ENCODE peak calls at places on chromosome 18, in six cellular contexts. Z is AG04449, X is B cell, U is AG04450, M is endodermal cell, A is mammary epithelial cell. R is an unnamed sample.

GRCh38 chr18:49560277-49561126 is 1.4 kb upstream of the LIPG start:
- DNase-seq in M (peak; percentile 73), Z (no peak), X (no peak), U (no peak), A (peak; percentile 43), R (no peak)

GRCh38 chr18:902179-902718 is 2.4 kb upstream of the ADCYAP1 start:
- DNase-seq in A (no peak), Z (no peak), U (no peak), X (no peak), M (peak; percentile 59), R (no peak)

GRCh38 chr18:69936191-69936558 is 11.5 kb downstream of the CD226 start:
- DNase-seq in X (no peak), U (no peak), A (no peak), Z (no peak), M (no peak), R (no peak)

GRCh38 chr18:66156946-66157687 is 406.3 kb downstream of the CDH7 start:
- DNase-seq in Z (no peak), X (no peak), A (no peak), M (no peak), U (no peak), R (no peak)

GRCh38 chr18:10927290-10927979 is 221.9 kb downstream of the PIEZO2 start:
- DNase-seq in X (no peak), Z (no peak), M (no peak), U (peak; percentile 43), A (no peak), R (no peak)

GRCh38 chr18:35497334-35498197 is at the start of gene INO80C:
- DNase-seq in Z (peak; percentile 78), A (peak; percentile 94), X (peak; percentile 92), M (peak; percentile 95), U (peak; percentile 81), R (peak; percentile 88)

GRCh38 chr18:58619554-58619915 is 9.4 kb downstream of the ALPK2 start:
- DNase-seq in X (no peak), A (no peak), Z (no peak), U (no peak), M (no peak), R (no peak)

GRCh38 chr18:76913583-76913982 is 91.2 kb downstream of the ZNF236 start:
- DNase-seq in U (no peak), X (no peak), M (no peak), A (no peak), Z (no peak), R (no peak)

GRCh38 chr18:63844254-63844653 is 43.3 kb upstream of the SERPINB2 start:
- DNase-seq in A (peak; percentile 37), U (no peak), Z (no peak), M (no peak), X (no peak), R (peak; percentile 15)

GRCh38 chr18:79445740-79446566 is 50.2 kb downstream of the NFATC1 start:
- DNase-seq in X (no peak), U (no peak), Z (no peak), M (no peak), A (no peak), R (no peak)

DNA sequence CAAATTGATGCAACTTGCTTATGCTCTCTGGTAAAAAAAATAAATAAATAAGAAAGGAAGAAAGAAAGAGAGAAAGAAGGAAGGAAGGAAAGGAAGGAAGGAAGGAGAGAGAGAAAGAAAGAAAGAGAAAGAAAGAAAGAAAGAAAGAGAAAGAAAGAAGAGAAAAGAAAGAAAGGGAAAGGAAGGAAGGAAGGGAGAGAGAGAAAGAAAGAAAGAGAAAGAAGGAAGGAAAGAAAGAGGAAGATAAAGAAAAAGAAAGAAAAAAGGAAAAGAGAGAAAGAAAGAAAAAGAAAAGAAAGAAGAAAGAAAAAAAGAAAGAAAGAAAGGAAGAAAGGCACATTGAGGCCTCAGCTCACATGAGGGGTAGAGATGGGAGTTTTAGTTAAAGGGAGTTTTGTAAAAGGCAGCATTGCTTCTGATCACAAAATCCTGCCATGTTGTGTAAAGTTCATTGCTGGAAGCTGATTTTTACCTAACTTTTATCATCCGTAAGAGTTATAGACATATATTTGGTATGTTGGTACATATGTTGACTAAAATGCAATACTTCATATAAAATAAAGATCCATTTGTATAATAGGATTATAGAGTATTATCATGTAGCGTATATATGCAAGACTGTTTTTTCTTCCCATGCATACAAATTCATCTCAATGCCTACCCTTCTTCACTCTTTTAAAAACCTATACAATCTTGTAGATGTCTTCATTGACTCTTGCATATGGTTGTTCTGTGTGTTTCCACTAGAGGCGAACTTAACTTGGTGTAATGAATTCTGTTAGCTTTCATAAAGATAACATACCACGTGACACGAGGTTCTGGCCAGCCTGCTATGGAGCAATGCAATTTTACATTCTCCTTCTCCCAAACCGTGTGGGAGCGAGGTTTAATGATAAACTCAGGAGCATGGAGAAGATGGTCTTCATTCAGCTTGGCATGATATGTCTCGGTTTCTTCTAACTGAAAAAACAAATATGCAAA is 32.8 kb downstream of the MYOM1 start:
- DNase-seq in A (no peak), Z (no peak), X (no peak), U (no peak), M (no peak), R (no peak)
- TF ChIP-seq CTCF in A (no peak), Z (no peak), X (peak; percentile 21), U (no peak), M (peak; percentile 35), R (no peak)

DNA sequence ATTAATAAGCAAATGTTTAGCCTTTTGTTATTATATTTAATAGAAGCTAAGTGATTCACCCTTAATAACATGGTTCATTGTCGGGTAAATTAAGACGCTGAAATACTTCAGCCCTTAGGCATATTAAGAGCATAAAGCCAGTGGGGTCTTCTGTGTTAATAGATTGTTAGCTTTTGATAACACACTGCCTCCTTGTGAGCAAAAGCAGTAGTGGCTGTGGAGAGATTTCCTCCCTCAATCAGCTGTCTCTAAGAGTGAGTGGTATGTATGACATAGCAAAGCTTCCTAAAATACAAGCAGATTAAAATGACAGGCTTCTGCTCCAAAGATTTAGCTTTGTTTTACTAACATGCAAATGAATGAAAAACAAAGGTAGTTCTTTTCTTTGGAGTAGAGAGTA is 143.7 kb upstream of the SYT4 start:
- DNase-seq in U (no peak), M (no peak), X (no peak), Z (no peak), A (no peak), R (no peak)
- TF ChIP-seq CTCF in U (no peak), M (peak; percentile 84), X (no peak), Z (no peak), A (peak; percentile 45), R (no peak)

GRCh38 chr18:51072586-51073303 is 42.7 kb downstream of the SMAD4 start:
- DNase-seq in U (no peak), X (no peak), A (no peak), Z (no peak), M (no peak), R (no peak)
- TF ChIP-seq CTCF in U (no peak), X (no peak), A (no peak), Z (no peak), M (no peak), R (no peak)

DNA sequence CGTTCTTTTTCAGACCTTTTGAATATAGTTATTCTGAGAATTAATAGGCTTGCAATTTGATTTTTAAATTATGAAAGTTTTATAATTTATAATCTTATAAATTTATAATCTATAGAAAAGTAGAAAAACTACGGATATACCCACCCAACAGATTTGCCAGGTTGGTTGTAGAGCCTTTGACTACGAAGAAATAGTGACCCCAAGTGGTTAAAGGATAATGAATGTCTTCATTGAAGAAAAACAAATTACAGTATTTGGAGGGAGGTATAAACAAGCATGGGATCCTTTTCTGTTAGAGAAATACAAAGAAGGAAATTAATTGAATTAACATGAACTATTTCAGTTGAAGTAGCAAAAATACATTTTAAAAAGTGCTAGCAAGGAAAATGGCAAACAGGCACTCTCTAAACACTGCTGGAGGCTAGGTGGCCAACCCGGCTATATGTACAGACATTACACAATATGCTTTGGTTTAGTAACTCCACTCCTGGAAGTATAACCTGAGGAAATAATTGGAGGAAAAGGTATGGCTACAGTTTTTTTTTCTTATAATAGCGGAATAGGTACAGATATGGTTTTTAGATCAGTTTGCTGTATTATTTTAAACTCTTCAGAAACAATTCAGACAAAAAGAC is 110.9 kb downstream of the MIB1 start:
- DNase-seq in M (no peak), X (no peak), A (no peak), Z (no peak), U (no peak), R (peak; percentile 8)
- TF ChIP-seq CTCF in M (peak; percentile 68), X (peak; percentile 44), A (peak; percentile 41), Z (no peak), U (peak; percentile 35), R (no peak)

GRCh38 chr18:55695091-55695490 is 107.1 kb upstream of the TCF4 start:
- DNase-seq in X (no peak), M (no peak), U (no peak), Z (no peak), A (no peak), R (no peak)

GRCh38 chr18:55694291-55694690 is 106.3 kb upstream of the TCF4 start:
- DNase-seq in U (no peak), M (no peak), Z (no peak), A (peak; percentile 77), X (no peak), R (no peak)

GRCh38 chr18:55699233-55699765 is 111.3 kb upstream of the TCF4 start:
- DNase-seq in Z (no peak), U (no peak), M (no peak), X (no peak), A (peak; percentile 23), R (no peak)
- TF ChIP-seq CTCF in Z (no peak), U (no peak), M (no peak), X (no peak), A (no peak), R (no peak)

GRCh38 chr18:26090130-26091046 is at the start of gene SS18:
- DNase-seq in A (peak; percentile 92), M (peak; percentile 96), Z (peak; percentile 57), X (peak; percentile 95), U (peak; percentile 82), R (peak; percentile 92)
- TF ChIP-seq CTCF in A (peak; percentile 8), M (no peak), Z (no peak), X (no peak), U (no peak), R (no peak)

GRCh38 chr18:48407358-48407757 is 1.8 kb downstream of the ZBTB7C start:
- DNase-seq in A (no peak), M (no peak), Z (no peak), X (no peak), U (no peak), R (no peak)

GRCh38 chr18:48408111-48408726 is 964 bp downstream of the ZBTB7C start:
- DNase-seq in X (no peak), Z (no peak), A (no peak), U (no peak), M (peak; percentile 67), R (peak; percentile 21)

GRCh38 chr18:48405108-48405507 is 4.1 kb downstream of the ZBTB7C start:
- DNase-seq in U (no peak), X (no peak), Z (no peak), M (no peak), A (peak; percentile 75), R (no peak)

GRCh38 chr18:48404707-48405106 is 4.5 kb downstream of the ZBTB7C start:
- DNase-seq in U (no peak), M (no peak), X (no peak), A (no peak), Z (no peak), R (no peak)

GRCh38 chr18:48405971-48406370 is 3.2 kb downstream of the ZBTB7C start:
- DNase-seq in X (no peak), A (no peak), U (no peak), M (no peak), Z (no peak), R (no peak)
- TF ChIP-seq CTCF in X (no peak), A (no peak), U (no peak), M (no peak), Z (no peak), R (no peak)

R was measured in GM20000.